ENCODE peak calls at places on chromosomes 3 and 15, in six cellular contexts. One of them, this sample, is unnamed.
A peak's percentile ranks its signal among the peaks of the same experiment; 100 is the strongest.

GRCh38 chr3:170331143-170331542 is 26.4 kb upstream of the SKIL start:
- DNase-seq in CD4-positive, alpha-beta memory T cell: no peak
- DNase-seq in T-helper 9 cell: no peak
- DNase-seq in endodermal cell: no peak
- DNase-seq in adipocyte: no peak
- DNase-seq in activated CD4-positive, alpha-beta T cell treated with anti-CD3 and anti-CD28 coated beads, Interleukin-2, amount 50 U/mL, for 1 hour: no peak
- DNase-seq in this sample: no peak

GRCh38 chr3:9692416-9692815 is 11.2 kb upstream of the CPNE9 start:
- DNase-seq in CD4-positive, alpha-beta memory T cell: no peak
- DNase-seq in T-helper 9 cell: no peak
- DNase-seq in endodermal cell: no peak
- DNase-seq in adipocyte: no peak
- DNase-seq in activated CD4-positive, alpha-beta T cell treated with anti-CD3 and anti-CD28 coated beads, Interleukin-2, amount 50 U/mL, for 1 hour: no peak
- DNase-seq in this sample: no peak

GRCh38 chr3:115706311-115706829 is 83.1 kb downstream of the GAP43 start:
- DNase-seq in CD4-positive, alpha-beta memory T cell: no peak
- DNase-seq in T-helper 9 cell: no peak
- DNase-seq in endodermal cell: no peak
- DNase-seq in adipocyte: no peak
- DNase-seq in activated CD4-positive, alpha-beta T cell treated with anti-CD3 and anti-CD28 coated beads, Interleukin-2, amount 50 U/mL, for 1 hour: no peak
- DNase-seq in this sample: no peak

GRCh38 chr3:17894434-17895060 is 152.1 kb upstream of the TBC1D5 start:
- DNase-seq in CD4-positive, alpha-beta memory T cell: no peak
- DNase-seq in T-helper 9 cell: no peak
- DNase-seq in endodermal cell: peak; percentile 90
- DNase-seq in adipocyte: peak; percentile 44
- DNase-seq in activated CD4-positive, alpha-beta T cell treated with anti-CD3 and anti-CD28 coated beads, Interleukin-2, amount 50 U/mL, for 1 hour: peak; percentile 7
- DNase-seq in this sample: peak; percentile 77

GRCh38 chr3:44412365-44412764 is 65.1 kb downstream of the ZNF445 start:
- DNase-seq in CD4-positive, alpha-beta memory T cell: no peak
- DNase-seq in T-helper 9 cell: no peak
- DNase-seq in endodermal cell: peak; percentile 40
- DNase-seq in adipocyte: no peak
- DNase-seq in activated CD4-positive, alpha-beta T cell treated with anti-CD3 and anti-CD28 coated beads, Interleukin-2, amount 50 U/mL, for 1 hour: no peak
- DNase-seq in this sample: no peak

GRCh38 chr3:150152567-150152966 is 181.9 kb upstream of the PFN2 start:
- DNase-seq in CD4-positive, alpha-beta memory T cell: no peak
- DNase-seq in T-helper 9 cell: no peak
- DNase-seq in endodermal cell: no peak
- DNase-seq in adipocyte: no peak
- DNase-seq in activated CD4-positive, alpha-beta T cell treated with anti-CD3 and anti-CD28 coated beads, Interleukin-2, amount 50 U/mL, for 1 hour: no peak
- DNase-seq in this sample: no peak

GRCh38 chr3:30401971-30402370 is 204.4 kb upstream of the TGFBR2 start:
- DNase-seq in CD4-positive, alpha-beta memory T cell: no peak
- DNase-seq in T-helper 9 cell: no peak
- DNase-seq in endodermal cell: no peak
- DNase-seq in adipocyte: peak; percentile 28
- DNase-seq in activated CD4-positive, alpha-beta T cell treated with anti-CD3 and anti-CD28 coated beads, Interleukin-2, amount 50 U/mL, for 1 hour: no peak
- DNase-seq in this sample: no peak

GRCh38 chr3:33229066-33229465 is 10.5 kb upstream of the SUSD5 start:
- DNase-seq in CD4-positive, alpha-beta memory T cell: no peak
- DNase-seq in T-helper 9 cell: no peak
- DNase-seq in endodermal cell: no peak
- DNase-seq in adipocyte: no peak
- DNase-seq in activated CD4-positive, alpha-beta T cell treated with anti-CD3 and anti-CD28 coated beads, Interleukin-2, amount 50 U/mL, for 1 hour: no peak
- DNase-seq in this sample: no peak

GRCh38 chr3:10697918-10698317 is 118.1 kb upstream of the SLC6A11 start:
- DNase-seq in CD4-positive, alpha-beta memory T cell: no peak
- DNase-seq in T-helper 9 cell: no peak
- DNase-seq in endodermal cell: peak; percentile 76
- DNase-seq in adipocyte: no peak
- DNase-seq in activated CD4-positive, alpha-beta T cell treated with anti-CD3 and anti-CD28 coated beads, Interleukin-2, amount 50 U/mL, for 1 hour: no peak
- DNase-seq in this sample: no peak

GRCh38 chr3:41237907-41238306 is 38.6 kb downstream of the CTNNB1 start:
- DNase-seq in CD4-positive, alpha-beta memory T cell: no peak
- DNase-seq in T-helper 9 cell: no peak
- DNase-seq in endodermal cell: no peak
- DNase-seq in adipocyte: peak; percentile 10
- DNase-seq in activated CD4-positive, alpha-beta T cell treated with anti-CD3 and anti-CD28 coated beads, Interleukin-2, amount 50 U/mL, for 1 hour: no peak
- DNase-seq in this sample: no peak

GRCh38 chr3:97952280-97952679 is 20.0 kb downstream of the RIOX2 start:
- DNase-seq in CD4-positive, alpha-beta memory T cell: no peak
- DNase-seq in T-helper 9 cell: no peak
- DNase-seq in endodermal cell: no peak
- DNase-seq in adipocyte: peak; percentile 47
- DNase-seq in activated CD4-positive, alpha-beta T cell treated with anti-CD3 and anti-CD28 coated beads, Interleukin-2, amount 50 U/mL, for 1 hour: no peak
- DNase-seq in this sample: no peak

GRCh38 chr3:185764168-185764988 is 60.5 kb downstream of the IGF2BP2 start:
- DNase-seq in CD4-positive, alpha-beta memory T cell: no peak
- DNase-seq in T-helper 9 cell: no peak
- DNase-seq in endodermal cell: no peak
- DNase-seq in adipocyte: peak; percentile 27
- DNase-seq in activated CD4-positive, alpha-beta T cell treated with anti-CD3 and anti-CD28 coated beads, Interleukin-2, amount 50 U/mL, for 1 hour: no peak
- DNase-seq in this sample: no peak

GRCh38 chr15:85587707-85588441 is 206.9 kb downstream of the KLHL25 start:
- DNase-seq in CD4-positive, alpha-beta memory T cell: no peak
- DNase-seq in T-helper 9 cell: no peak
- DNase-seq in endodermal cell: no peak
- DNase-seq in adipocyte: peak; percentile 56
- DNase-seq in activated CD4-positive, alpha-beta T cell treated with anti-CD3 and anti-CD28 coated beads, Interleukin-2, amount 50 U/mL, for 1 hour: no peak
- DNase-seq in this sample: no peak

GRCh38 chr3:141940204-141940776 is 63.8 kb downstream of the ATP1B3 start:
- DNase-seq in CD4-positive, alpha-beta memory T cell: no peak
- DNase-seq in T-helper 9 cell: no peak
- DNase-seq in endodermal cell: no peak
- DNase-seq in adipocyte: peak; percentile 65
- DNase-seq in activated CD4-positive, alpha-beta T cell treated with anti-CD3 and anti-CD28 coated beads, Interleukin-2, amount 50 U/mL, for 1 hour: no peak
- DNase-seq in this sample: no peak

GRCh38 chr3:5314897-5315296 is 127.4 kb downstream of the EDEM1 start:
- DNase-seq in CD4-positive, alpha-beta memory T cell: no peak
- DNase-seq in T-helper 9 cell: no peak
- DNase-seq in endodermal cell: no peak
- DNase-seq in adipocyte: no peak
- DNase-seq in activated CD4-positive, alpha-beta T cell treated with anti-CD3 and anti-CD28 coated beads, Interleukin-2, amount 50 U/mL, for 1 hour: no peak
- DNase-seq in this sample: no peak

GRCh38 chr3:39407259-39407629 is 724 bp downstream of the RPSA start:
- DNase-seq in CD4-positive, alpha-beta memory T cell: no peak
- DNase-seq in T-helper 9 cell: no peak
- DNase-seq in endodermal cell: no peak
- DNase-seq in adipocyte: peak; percentile 46
- DNase-seq in activated CD4-positive, alpha-beta T cell treated with anti-CD3 and anti-CD28 coated beads, Interleukin-2, amount 50 U/mL, for 1 hour: no peak
- DNase-seq in this sample: no peak